ENCODE peak calls at places on chromosomes 11 and 22, in four cellular contexts. One of them, this sample, is unnamed.

GRCh38 chr11:330307-330693 is 9.6 kb upstream of the IFITM3 start:
- DNase-seq in head of caudate nucleus: no peak
- DNase-seq in GM12864: no peak
- DNase-seq in GM12891: no peak
- DNase-seq in this sample: no peak

GRCh38 chr22:24580276-24580675 is 12.6 kb downstream of the LRRC75B start:
- DNase-seq in head of caudate nucleus: no peak
- DNase-seq in GM12891: no peak
- DNase-seq in GM12864: no peak
- DNase-seq in this sample: no peak

GRCh38 chr22:48923909-48924475 is 903.7 kb downstream of the BRD1 start:
- DNase-seq in GM12891: no peak
- DNase-seq in head of caudate nucleus: no peak
- DNase-seq in GM12864: no peak
- DNase-seq in this sample: no peak

GRCh38 chr11:74650498-74650897 is 58.1 kb downstream of the POLD3 start:
- DNase-seq in head of caudate nucleus: no peak
- DNase-seq in GM12864: no peak
- DNase-seq in GM12891: no peak
- DNase-seq in this sample: no peak

GRCh38 chr22:27507066-27507715 is 294.4 kb downstream of the MN1 start:
- DNase-seq in GM12891: no peak
- DNase-seq in head of caudate nucleus: no peak
- DNase-seq in GM12864: no peak
- DNase-seq in this sample: no peak

GRCh38 chr11:28090052-28090749 is 17.8 kb downstream of the KIF18A start:
- DNase-seq in GM12864: no peak
- DNase-seq in GM12891: no peak
- DNase-seq in head of caudate nucleus: no peak
- DNase-seq in this sample: no peak

GRCh38 chr11:74634537-74634936 is 42.2 kb downstream of the POLD3 start:
- DNase-seq in GM12864: no peak
- DNase-seq in head of caudate nucleus: peak; percentile 29
- DNase-seq in GM12891: no peak
- DNase-seq in this sample: no peak

GRCh38 chr11:78350646-78351165 is 66.9 kb downstream of the GAB2 start:
- DNase-seq in GM12864: no peak
- DNase-seq in GM12891: no peak
- DNase-seq in head of caudate nucleus: peak; percentile 67
- DNase-seq in this sample: no peak

GRCh38 chr11:2886191-2886894 is 768 bp upstream of the CDKN1C start:
- DNase-seq in head of caudate nucleus: peak; percentile 75
- DNase-seq in GM12891: no peak
- DNase-seq in GM12864: no peak
- DNase-seq in this sample: no peak

GRCh38 chr11:90556026-90556425 is 333.2 kb upstream of the CHORDC1 start:
- DNase-seq in GM12864: no peak
- DNase-seq in head of caudate nucleus: no peak
- DNase-seq in GM12891: no peak
- DNase-seq in this sample: no peak

GRCh38 chr11:6576471-6577373 is 26.7 kb downstream of the RRP8 start:
- DNase-seq in GM12891: no peak
- DNase-seq in GM12864: no peak
- DNase-seq in head of caudate nucleus: peak; percentile 89
- DNase-seq in this sample: no peak